ENCODE peak calls at places on chromosome 22, in five cellular contexts. One of them, this sample, is unnamed.

GRCh38 chr22:33018232-33018864 is 39.8 kb downstream of the SYN3 start:
- DNase-seq in cardiac muscle cell: peak; percentile 67
- DNase-seq in tibial nerve: peak; percentile 30
- DNase-seq in hepatocyte: peak; percentile 75
- DNase-seq in left ventricle myocardium inferior: peak; percentile 48
- DNase-seq in this sample: peak; percentile 14

GRCh38 chr22:46830001-46830715 is 67.7 kb downstream of the TBC1D22A start:
- DNase-seq in cardiac muscle cell: peak; percentile 46
- DNase-seq in tibial nerve: peak; percentile 36
- DNase-seq in hepatocyte: peak; percentile 27
- DNase-seq in left ventricle myocardium inferior: peak; percentile 59
- DNase-seq in this sample: no peak

GRCh38 chr22:41862160-41862529 is 29.2 kb downstream of the SREBF2 start:
- DNase-seq in cardiac muscle cell: peak; percentile 32
- DNase-seq in tibial nerve: no peak
- DNase-seq in hepatocyte: peak; percentile 61
- DNase-seq in left ventricle myocardium inferior: no peak
- DNase-seq in this sample: no peak

GRCh38 chr22:30444632-30445437 is 19.3 kb downstream of the MTFP1 start:
- DNase-seq in cardiac muscle cell: peak; percentile 74
- DNase-seq in tibial nerve: no peak
- DNase-seq in hepatocyte: peak; percentile 72
- DNase-seq in left ventricle myocardium inferior: no peak
- DNase-seq in this sample: no peak

GRCh38 chr22:19522881-19523239 is 1.4 kb downstream of the CLDN5 start:
- DNase-seq in cardiac muscle cell: no peak
- DNase-seq in tibial nerve: no peak
- DNase-seq in hepatocyte: no peak
- DNase-seq in left ventricle myocardium inferior: no peak
- DNase-seq in this sample: no peak

GRCh38 chr22:37260939-37261338 is 16.9 kb upstream of the RAC2 start:
- DNase-seq in cardiac muscle cell: peak; percentile 65
- DNase-seq in tibial nerve: no peak
- DNase-seq in hepatocyte: peak; percentile 79
- DNase-seq in left ventricle myocardium inferior: peak; percentile 55
- DNase-seq in this sample: no peak

GRCh38 chr22:48666620-48667019 is 1161.1 kb downstream of the BRD1 start:
- DNase-seq in cardiac muscle cell: no peak
- DNase-seq in tibial nerve: no peak
- DNase-seq in hepatocyte: no peak
- DNase-seq in left ventricle myocardium inferior: no peak
- DNase-seq in this sample: no peak

GRCh38 chr22:37905534-37906363 is at the start of gene MICALL1:
- DNase-seq in cardiac muscle cell: peak; percentile 83
- DNase-seq in tibial nerve: peak; percentile 50
- DNase-seq in hepatocyte: peak; percentile 93
- DNase-seq in left ventricle myocardium inferior: peak; percentile 76
- DNase-seq in this sample: no peak

GRCh38 chr22:29971607-29972006 is 88.6 kb downstream of the MTMR3 start:
- DNase-seq in cardiac muscle cell: no peak
- DNase-seq in tibial nerve: no peak
- DNase-seq in hepatocyte: no peak
- DNase-seq in left ventricle myocardium inferior: no peak
- DNase-seq in this sample: no peak

GRCh38 chr22:16960220-16960883 is 47.7 kb downstream of the GAB4 start:
- DNase-seq in cardiac muscle cell: no peak
- DNase-seq in tibial nerve: no peak
- DNase-seq in hepatocyte: no peak
- DNase-seq in left ventricle myocardium inferior: no peak
- DNase-seq in this sample: no peak

GRCh38 chr22:30253205-30253852 is 6.8 kb upstream of the LIF start:
- DNase-seq in cardiac muscle cell: peak; percentile 60
- DNase-seq in tibial nerve: peak; percentile 52
- DNase-seq in hepatocyte: peak; percentile 77
- DNase-seq in left ventricle myocardium inferior: peak; percentile 78
- DNase-seq in this sample: no peak

GRCh38 chr22:26068571-26068970 is 100.7 kb upstream of the SEZ6L start:
- DNase-seq in cardiac muscle cell: no peak
- DNase-seq in tibial nerve: no peak
- DNase-seq in hepatocyte: no peak
- DNase-seq in left ventricle myocardium inferior: no peak
- DNase-seq in this sample: no peak

GRCh38 chr22:20283674-20284066 is 15.6 kb upstream of the RTN4R start:
- DNase-seq in cardiac muscle cell: no peak
- DNase-seq in tibial nerve: no peak
- DNase-seq in hepatocyte: no peak
- DNase-seq in left ventricle myocardium inferior: no peak
- DNase-seq in this sample: no peak

GRCh38 chr22:28711820-28712777 is 29.5 kb downstream of the CHEK2 start:
- DNase-seq in cardiac muscle cell: peak; percentile 93
- DNase-seq in tibial nerve: no peak
- DNase-seq in hepatocyte: peak; percentile 64
- DNase-seq in left ventricle myocardium inferior: no peak
- DNase-seq in this sample: peak; percentile 79

GRCh38 chr22:19174106-19175025 is 4.2 kb downstream of the SLC25A1 start:
- DNase-seq in cardiac muscle cell: peak; percentile 85
- DNase-seq in tibial nerve: peak; percentile 68
- DNase-seq in hepatocyte: peak; percentile 30
- DNase-seq in left ventricle myocardium inferior: no peak
- DNase-seq in this sample: peak; percentile 67

GRCh38 chr22:47094861-47095330 is 332.4 kb downstream of the TBC1D22A start:
- DNase-seq in cardiac muscle cell: peak; percentile 51
- DNase-seq in tibial nerve: no peak
- DNase-seq in hepatocyte: no peak
- DNase-seq in left ventricle myocardium inferior: no peak
- DNase-seq in this sample: no peak

GRCh38 chr22:17576475-17576874 is 13.2 kb downstream of the SLC25A18 start:
- DNase-seq in cardiac muscle cell: peak; percentile 90
- DNase-seq in tibial nerve: no peak
- DNase-seq in hepatocyte: no peak
- DNase-seq in left ventricle myocardium inferior: no peak
- DNase-seq in this sample: peak; percentile 74

GRCh38 chr22:37775785-37776638 is 31.7 kb upstream of the GCAT start:
- DNase-seq in cardiac muscle cell: no peak
- DNase-seq in tibial nerve: no peak
- DNase-seq in hepatocyte: no peak
- DNase-seq in left ventricle myocardium inferior: no peak
- DNase-seq in this sample: peak; percentile 37

GRCh38 chr22:30208631-30209603 is 37.6 kb downstream of the LIF start:
- DNase-seq in cardiac muscle cell: peak; percentile 96
- DNase-seq in tibial nerve: peak; percentile 52
- DNase-seq in hepatocyte: peak; percentile 89
- DNase-seq in left ventricle myocardium inferior: peak; percentile 74
- DNase-seq in this sample: peak; percentile 72

GRCh38 chr22:23399367-23400285 is 180.5 kb downstream of the IGLL1 start:
- DNase-seq in cardiac muscle cell: no peak
- DNase-seq in tibial nerve: no peak
- DNase-seq in hepatocyte: no peak
- DNase-seq in left ventricle myocardium inferior: no peak
- DNase-seq in this sample: no peak

DNA sequence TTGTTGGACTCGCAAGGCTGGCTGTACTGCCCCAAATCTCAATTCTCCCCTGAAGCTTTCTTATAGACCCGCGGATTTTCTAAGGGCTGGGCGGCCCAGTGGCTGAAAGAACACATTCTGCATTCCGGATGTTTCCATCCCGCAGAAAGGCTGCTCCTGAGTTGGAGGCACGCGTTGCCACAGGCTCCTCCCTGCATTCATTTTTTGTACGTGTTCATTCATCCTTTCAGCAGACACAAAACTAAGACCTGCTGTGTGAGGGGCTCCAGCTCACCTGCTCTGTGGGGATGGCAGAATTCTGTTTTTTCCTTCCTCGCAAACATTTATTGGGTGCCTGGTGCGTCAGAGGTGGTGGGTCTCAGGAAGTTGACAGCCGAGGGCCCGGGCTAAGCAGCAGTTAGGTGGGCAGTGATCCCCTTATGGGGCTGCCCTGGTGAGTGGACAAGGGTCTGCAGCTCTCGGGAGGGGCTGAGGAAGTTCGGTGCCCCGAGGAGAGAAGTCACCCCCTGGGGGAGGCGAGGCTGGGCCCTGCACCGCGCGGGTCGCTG is 23.7 kb downstream of the SHANK3 start:
- DNase-seq in cardiac muscle cell: no peak
- DNase-seq in tibial nerve: no peak
- DNase-seq in hepatocyte: no peak
- DNase-seq in left ventricle myocardium inferior: peak; percentile 12
- DNase-seq in this sample: no peak
- H3K4me3 ChIP-seq in cardiac muscle cell: no peak overlapping the region
- H3K4me3 ChIP-seq in tibial nerve: no peak overlapping the region
- H3K4me3 ChIP-seq in hepatocyte: no peak overlapping the region
- H3K4me3 ChIP-seq in left ventricle myocardium inferior: peak overlapping the region; percentile 67
- H3K4me3 ChIP-seq in this sample: no peak overlapping the region

GRCh38 chr22:43980579-43980978 is 25.3 kb downstream of the SAMM50 start:
- DNase-seq in cardiac muscle cell: no peak
- DNase-seq in tibial nerve: no peak
- DNase-seq in hepatocyte: no peak
- DNase-seq in left ventricle myocardium inferior: no peak
- DNase-seq in this sample: no peak

GRCh38 chr22:43975041-43975440 is 19.8 kb downstream of the SAMM50 start:
- DNase-seq in cardiac muscle cell: no peak
- DNase-seq in tibial nerve: no peak
- DNase-seq in hepatocyte: no peak
- DNase-seq in left ventricle myocardium inferior: no peak
- DNase-seq in this sample: no peak

GRCh38 chr22:43978558-43978957 is 23.3 kb downstream of the SAMM50 start:
- DNase-seq in cardiac muscle cell: no peak
- DNase-seq in tibial nerve: no peak
- DNase-seq in hepatocyte: no peak
- DNase-seq in left ventricle myocardium inferior: no peak
- DNase-seq in this sample: no peak

GRCh38 chr22:43974028-43974545 is 18.8 kb downstream of the SAMM50 start:
- DNase-seq in cardiac muscle cell: no peak
- DNase-seq in tibial nerve: no peak
- DNase-seq in hepatocyte: no peak
- DNase-seq in left ventricle myocardium inferior: no peak
- DNase-seq in this sample: no peak

GRCh38 chr22:43976861-43977795 is 21.9 kb downstream of the SAMM50 start:
- DNase-seq in cardiac muscle cell: no peak
- DNase-seq in tibial nerve: no peak
- DNase-seq in hepatocyte: no peak
- DNase-seq in left ventricle myocardium inferior: no peak
- DNase-seq in this sample: no peak
- TF ChIP-seq CTCF in cardiac muscle cell: no peak
- TF ChIP-seq CTCF in tibial nerve: no peak
- TF ChIP-seq CTCF in hepatocyte: no peak
- TF ChIP-seq CTCF in left ventricle myocardium inferior: no peak
- TF ChIP-seq CTCF in this sample: no peak

DNA sequence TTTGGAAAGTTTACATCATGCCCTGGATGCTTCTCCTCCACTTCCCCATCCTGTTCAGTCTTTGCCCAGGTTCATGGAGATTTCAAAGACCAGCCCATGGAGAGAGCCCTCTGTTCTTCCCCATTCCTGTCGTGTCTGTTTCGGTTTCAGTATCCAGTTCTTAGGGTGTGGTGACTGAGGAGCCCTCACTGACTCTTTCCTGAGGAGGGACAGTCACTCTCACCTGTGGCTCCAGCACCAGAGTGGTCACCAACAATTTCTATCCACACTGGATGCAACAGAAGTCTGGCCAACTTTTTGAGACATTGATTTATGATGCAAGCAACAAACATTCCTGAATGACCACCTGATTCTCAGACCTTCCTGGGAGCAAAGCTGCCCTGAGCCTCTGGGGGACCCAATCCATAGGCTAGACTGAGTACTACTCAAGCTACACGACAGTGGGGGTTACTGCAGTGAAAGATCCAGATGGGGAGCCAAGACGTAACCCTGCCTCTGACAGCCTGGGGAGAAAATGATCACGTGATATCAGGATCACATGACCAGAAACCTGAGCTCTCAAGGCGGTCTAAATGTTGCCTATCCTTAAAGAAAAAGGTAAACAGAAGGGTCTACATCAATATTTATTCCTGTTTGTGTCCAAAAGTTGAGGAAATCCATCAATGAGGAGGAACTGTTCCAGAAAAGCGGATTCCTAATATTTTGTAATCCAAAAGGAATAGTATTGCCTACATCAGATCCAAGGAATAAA is 76.2 kb upstream of the VPREB1 start:
- DNase-seq in cardiac muscle cell: peak; percentile 38
- DNase-seq in tibial nerve: no peak
- DNase-seq in hepatocyte: peak; percentile 23
- DNase-seq in left ventricle myocardium inferior: no peak
- DNase-seq in this sample: no peak
- H3K4me3 ChIP-seq in cardiac muscle cell: no peak overlapping the region
- H3K4me3 ChIP-seq in tibial nerve: no peak overlapping the region
- H3K4me3 ChIP-seq in hepatocyte: no peak overlapping the region
- H3K4me3 ChIP-seq in left ventricle myocardium inferior: no peak overlapping the region
- H3K4me3 ChIP-seq in this sample: no peak overlapping the region

GRCh38 chr22:45309422-45310227 is at the start of gene FAM118A:
- DNase-seq in cardiac muscle cell: peak; percentile 96
- DNase-seq in tibial nerve: peak; percentile 91
- DNase-seq in hepatocyte: peak; percentile 97
- DNase-seq in left ventricle myocardium inferior: peak; percentile 93
- DNase-seq in this sample: peak; percentile 68
- TF ChIP-seq CTCF in cardiac muscle cell: no peak
- TF ChIP-seq CTCF in tibial nerve: peak; percentile 42
- TF ChIP-seq CTCF in hepatocyte: no peak
- TF ChIP-seq CTCF in left ventricle myocardium inferior: peak; percentile 34
- TF ChIP-seq CTCF in this sample: no peak

GRCh38 chr22:27113211-27114030 is 456.0 kb downstream of the MIAT start:
- DNase-seq in cardiac muscle cell: peak; percentile 95
- DNase-seq in tibial nerve: peak; percentile 39
- DNase-seq in hepatocyte: peak; percentile 80
- DNase-seq in left ventricle myocardium inferior: peak; percentile 60
- DNase-seq in this sample: peak; percentile 84

GRCh38 chr22:27114186-27114585 is 456.8 kb downstream of the MIAT start:
- DNase-seq in cardiac muscle cell: no peak
- DNase-seq in tibial nerve: no peak
- DNase-seq in hepatocyte: no peak
- DNase-seq in left ventricle myocardium inferior: no peak
- DNase-seq in this sample: no peak

GRCh38 chr22:27115816-27116256 is 458.4 kb downstream of the MIAT start:
- DNase-seq in cardiac muscle cell: no peak
- DNase-seq in tibial nerve: no peak
- DNase-seq in hepatocyte: peak; percentile 67
- DNase-seq in left ventricle myocardium inferior: no peak
- DNase-seq in this sample: no peak

GRCh38 chr22:27115410-27115809 is 458.0 kb downstream of the MIAT start:
- DNase-seq in cardiac muscle cell: no peak
- DNase-seq in tibial nerve: no peak
- DNase-seq in hepatocyte: no peak
- DNase-seq in left ventricle myocardium inferior: no peak
- DNase-seq in this sample: no peak

GRCh38 chr22:27116295-27116694 is 458.9 kb downstream of the MIAT start:
- DNase-seq in cardiac muscle cell: no peak
- DNase-seq in tibial nerve: no peak
- DNase-seq in hepatocyte: no peak
- DNase-seq in left ventricle myocardium inferior: no peak
- DNase-seq in this sample: no peak
- H3K4me3 ChIP-seq in cardiac muscle cell: no peak overlapping the region
- H3K4me3 ChIP-seq in tibial nerve: no peak overlapping the region
- H3K4me3 ChIP-seq in hepatocyte: no peak overlapping the region
- H3K4me3 ChIP-seq in left ventricle myocardium inferior: no peak overlapping the region
- H3K4me3 ChIP-seq in this sample: no peak overlapping the region